ENCODE peak calls at places on chromosomes 16 and 17, in nine cellular contexts. One of them, this sample, is unnamed.

GRCh38 chr16:88569614-88569984 is 604 bp upstream of the ZC3H18 start:
- DNase-seq in sigmoid colon: no peak
- DNase-seq in nucleus accumbens: no peak
- DNase-seq in EH: no peak
- DNase-seq in activated gamma-delta T cell: peak; percentile 43
- DNase-seq in activated CD8-positive, alpha-beta T cell treated with anti-CD3 and anti-CD28 coated beads for 36 hours: no peak
- DNase-seq in stimulated activated CD8-positive, alpha-beta memory T cell treated with anti-CD3 and anti-CD28 coated beads, Interleukin-15, amount 100 ng/mL, for 24 hours: no peak
- DNase-seq in NCI-H1436 treated with DMSO at 0.1 percent for 48 hours: no peak
- DNase-seq in Daoy: peak; percentile 9
- DNase-seq in this sample: peak; percentile 72

GRCh38 chr17:59121901-59122480 is 15.3 kb upstream of the TRIM37 start:
- DNase-seq in sigmoid colon: no peak
- DNase-seq in nucleus accumbens: no peak
- DNase-seq in EH: peak; percentile 4
- DNase-seq in activated gamma-delta T cell: no peak
- DNase-seq in activated CD8-positive, alpha-beta T cell treated with anti-CD3 and anti-CD28 coated beads for 36 hours: no peak
- DNase-seq in stimulated activated CD8-positive, alpha-beta memory T cell treated with anti-CD3 and anti-CD28 coated beads, Interleukin-15, amount 100 ng/mL, for 24 hours: no peak
- DNase-seq in NCI-H1436 treated with DMSO at 0.1 percent for 48 hours: no peak
- DNase-seq in Daoy: peak; percentile 42
- DNase-seq in this sample: no peak

GRCh38 chr16:86075488-86075785 is 176.5 kb downstream of the IRF8 start:
- DNase-seq in sigmoid colon: peak; percentile 40
- DNase-seq in nucleus accumbens: no peak
- DNase-seq in EH: peak; percentile 5
- DNase-seq in activated gamma-delta T cell: no peak
- DNase-seq in activated CD8-positive, alpha-beta T cell treated with anti-CD3 and anti-CD28 coated beads for 36 hours: no peak
- DNase-seq in stimulated activated CD8-positive, alpha-beta memory T cell treated with anti-CD3 and anti-CD28 coated beads, Interleukin-15, amount 100 ng/mL, for 24 hours: no peak
- DNase-seq in NCI-H1436 treated with DMSO at 0.1 percent for 48 hours: no peak
- DNase-seq in Daoy: peak; percentile 25
- DNase-seq in this sample: peak; percentile 20

GRCh38 chr17:9924735-9925191 is 19.7 kb upstream of the RCVRN start:
- DNase-seq in sigmoid colon: no peak
- DNase-seq in nucleus accumbens: no peak
- DNase-seq in EH: peak; percentile 67
- DNase-seq in activated gamma-delta T cell: no peak
- DNase-seq in activated CD8-positive, alpha-beta T cell treated with anti-CD3 and anti-CD28 coated beads for 36 hours: no peak
- DNase-seq in stimulated activated CD8-positive, alpha-beta memory T cell treated with anti-CD3 and anti-CD28 coated beads, Interleukin-15, amount 100 ng/mL, for 24 hours: no peak
- DNase-seq in NCI-H1436 treated with DMSO at 0.1 percent for 48 hours: no peak
- DNase-seq in Daoy: peak; percentile 54
- DNase-seq in this sample: no peak

GRCh38 chr17:66353937-66354401 is 51.6 kb downstream of the PRKCA start:
- DNase-seq in sigmoid colon: no peak
- DNase-seq in nucleus accumbens: no peak
- DNase-seq in EH: peak; percentile 92
- DNase-seq in activated gamma-delta T cell: no peak
- DNase-seq in activated CD8-positive, alpha-beta T cell treated with anti-CD3 and anti-CD28 coated beads for 36 hours: peak; percentile 22
- DNase-seq in stimulated activated CD8-positive, alpha-beta memory T cell treated with anti-CD3 and anti-CD28 coated beads, Interleukin-15, amount 100 ng/mL, for 24 hours: no peak
- DNase-seq in NCI-H1436 treated with DMSO at 0.1 percent for 48 hours: no peak
- DNase-seq in Daoy: peak; percentile 41
- DNase-seq in this sample: no peak

GRCh38 chr16:5064915-5065314 is 841 bp downstream of the C16orf89 start:
- DNase-seq in sigmoid colon: peak; percentile 14
- DNase-seq in nucleus accumbens: no peak
- DNase-seq in EH: no peak
- DNase-seq in activated gamma-delta T cell: no peak
- DNase-seq in activated CD8-positive, alpha-beta T cell treated with anti-CD3 and anti-CD28 coated beads for 36 hours: no peak
- DNase-seq in stimulated activated CD8-positive, alpha-beta memory T cell treated with anti-CD3 and anti-CD28 coated beads, Interleukin-15, amount 100 ng/mL, for 24 hours: no peak
- DNase-seq in NCI-H1436 treated with DMSO at 0.1 percent for 48 hours: peak; percentile 17
- DNase-seq in Daoy: peak; percentile 27
- DNase-seq in this sample: peak; percentile 85

GRCh38 chr17:62965149-62965648 is 836 bp upstream of the TANC2 start:
- DNase-seq in sigmoid colon: no peak
- DNase-seq in nucleus accumbens: no peak
- DNase-seq in EH: no peak
- DNase-seq in activated gamma-delta T cell: no peak
- DNase-seq in activated CD8-positive, alpha-beta T cell treated with anti-CD3 and anti-CD28 coated beads for 36 hours: peak; percentile 86
- DNase-seq in stimulated activated CD8-positive, alpha-beta memory T cell treated with anti-CD3 and anti-CD28 coated beads, Interleukin-15, amount 100 ng/mL, for 24 hours: no peak
- DNase-seq in NCI-H1436 treated with DMSO at 0.1 percent for 48 hours: no peak
- DNase-seq in Daoy: no peak
- DNase-seq in this sample: no peak

GRCh38 chr16:84839054-84839453 is 19.3 kb downstream of the CRISPLD2 start:
- DNase-seq in sigmoid colon: peak; percentile 87
- DNase-seq in nucleus accumbens: peak; percentile 10
- DNase-seq in EH: peak; percentile 84
- DNase-seq in activated gamma-delta T cell: no peak
- DNase-seq in activated CD8-positive, alpha-beta T cell treated with anti-CD3 and anti-CD28 coated beads for 36 hours: no peak
- DNase-seq in stimulated activated CD8-positive, alpha-beta memory T cell treated with anti-CD3 and anti-CD28 coated beads, Interleukin-15, amount 100 ng/mL, for 24 hours: no peak
- DNase-seq in NCI-H1436 treated with DMSO at 0.1 percent for 48 hours: no peak
- DNase-seq in Daoy: peak; percentile 78
- DNase-seq in this sample: no peak

GRCh38 chr17:80892019-80892855 is 99.4 kb upstream of the CHMP6 start:
- DNase-seq in sigmoid colon: peak; percentile 77
- DNase-seq in nucleus accumbens: peak; percentile 36
- DNase-seq in EH: peak; percentile 100
- DNase-seq in activated gamma-delta T cell: peak; percentile 63
- DNase-seq in activated CD8-positive, alpha-beta T cell treated with anti-CD3 and anti-CD28 coated beads for 36 hours: peak; percentile 97
- DNase-seq in stimulated activated CD8-positive, alpha-beta memory T cell treated with anti-CD3 and anti-CD28 coated beads, Interleukin-15, amount 100 ng/mL, for 24 hours: peak; percentile 44
- DNase-seq in NCI-H1436 treated with DMSO at 0.1 percent for 48 hours: no peak
- DNase-seq in Daoy: peak; percentile 81
- DNase-seq in this sample: no peak

GRCh38 chr17:72336026-72336803 is 215.4 kb downstream of the SOX9 start:
- DNase-seq in sigmoid colon: no peak
- DNase-seq in nucleus accumbens: peak; percentile 12
- DNase-seq in EH: no peak
- DNase-seq in activated gamma-delta T cell: no peak
- DNase-seq in activated CD8-positive, alpha-beta T cell treated with anti-CD3 and anti-CD28 coated beads for 36 hours: no peak
- DNase-seq in stimulated activated CD8-positive, alpha-beta memory T cell treated with anti-CD3 and anti-CD28 coated beads, Interleukin-15, amount 100 ng/mL, for 24 hours: no peak
- DNase-seq in NCI-H1436 treated with DMSO at 0.1 percent for 48 hours: no peak
- DNase-seq in Daoy: peak; percentile 65
- DNase-seq in this sample: no peak

GRCh38 chr17:9235346-9235745 is 214.0 kb downstream of the NTN1 start:
- DNase-seq in sigmoid colon: no peak
- DNase-seq in nucleus accumbens: no peak
- DNase-seq in EH: no peak
- DNase-seq in activated gamma-delta T cell: no peak
- DNase-seq in activated CD8-positive, alpha-beta T cell treated with anti-CD3 and anti-CD28 coated beads for 36 hours: peak; percentile 28
- DNase-seq in stimulated activated CD8-positive, alpha-beta memory T cell treated with anti-CD3 and anti-CD28 coated beads, Interleukin-15, amount 100 ng/mL, for 24 hours: no peak
- DNase-seq in NCI-H1436 treated with DMSO at 0.1 percent for 48 hours: no peak
- DNase-seq in Daoy: no peak
- DNase-seq in this sample: no peak

GRCh38 chr16:65666132-65666869 is 544.4 kb upstream of the CDH11 start:
- DNase-seq in sigmoid colon: no peak
- DNase-seq in nucleus accumbens: no peak
- DNase-seq in EH: no peak
- DNase-seq in activated gamma-delta T cell: no peak
- DNase-seq in activated CD8-positive, alpha-beta T cell treated with anti-CD3 and anti-CD28 coated beads for 36 hours: no peak
- DNase-seq in stimulated activated CD8-positive, alpha-beta memory T cell treated with anti-CD3 and anti-CD28 coated beads, Interleukin-15, amount 100 ng/mL, for 24 hours: no peak
- DNase-seq in NCI-H1436 treated with DMSO at 0.1 percent for 48 hours: no peak
- DNase-seq in Daoy: no peak
- DNase-seq in this sample: peak; percentile 42

GRCh38 chr16:75000481-75001081 is 1.8 kb downstream of the ZNRF1 start:
- DNase-seq in sigmoid colon: no peak
- DNase-seq in nucleus accumbens: no peak
- DNase-seq in EH: peak; percentile 43
- DNase-seq in activated gamma-delta T cell: no peak
- DNase-seq in activated CD8-positive, alpha-beta T cell treated with anti-CD3 and anti-CD28 coated beads for 36 hours: no peak
- DNase-seq in stimulated activated CD8-positive, alpha-beta memory T cell treated with anti-CD3 and anti-CD28 coated beads, Interleukin-15, amount 100 ng/mL, for 24 hours: no peak
- DNase-seq in NCI-H1436 treated with DMSO at 0.1 percent for 48 hours: no peak
- DNase-seq in Daoy: peak; percentile 58
- DNase-seq in this sample: no peak

GRCh38 chr17:55770220-55770870 is 19.5 kb downstream of the PCTP start:
- DNase-seq in sigmoid colon: no peak
- DNase-seq in nucleus accumbens: no peak
- DNase-seq in EH: peak; percentile 70
- DNase-seq in activated gamma-delta T cell: no peak
- DNase-seq in activated CD8-positive, alpha-beta T cell treated with anti-CD3 and anti-CD28 coated beads for 36 hours: no peak
- DNase-seq in stimulated activated CD8-positive, alpha-beta memory T cell treated with anti-CD3 and anti-CD28 coated beads, Interleukin-15, amount 100 ng/mL, for 24 hours: no peak
- DNase-seq in NCI-H1436 treated with DMSO at 0.1 percent for 48 hours: no peak
- DNase-seq in Daoy: peak; percentile 23
- DNase-seq in this sample: no peak

This sample was measured in upper lobe of right lung.